ENCODE peak calls at places on chromosomes 1 and 21, in six cellular contexts. X, H, N, Q, J and I are unnamed samples.

GRCh38 chr1:14366361-14367018 is 232.0 kb upstream of the KAZN start:
- DNase-seq in X (no peak), H (no peak), N (no peak), Q (peak), J (no peak), I (peak)

GRCh38 chr1:109864960-109865611 is 45.6 kb upstream of the CSF1 start:
- DNase-seq in X (peak), H (no peak), N (peak), Q (no peak), J (no peak), I (no peak)

GRCh38 chr1:37092937-37093336 is 58.6 kb upstream of the GRIK3 start:
- DNase-seq in X (no peak), H (no peak), N (no peak), Q (no peak), J (no peak), I (no peak)

GRCh38 chr1:19815801-19816736 is 986 bp upstream of the RNF186 start:
- DNase-seq in X (no peak), H (no peak), N (no peak), Q (no peak), J (no peak), I (no peak)

GRCh38 chr1:246921481-246921880 is 10.3 kb downstream of the AHCTF1 start:
- DNase-seq in X (peak), H (no peak), N (no peak), Q (no peak), J (no peak), I (no peak)

GRCh38 chr1:245124644-245125043 is 30.1 kb upstream of the KIF26B start:
- DNase-seq in X (no peak), H (no peak), N (no peak), Q (no peak), J (no peak), I (no peak)

GRCh38 chr21:46184625-46185555 is 631 bp upstream of the SPATC1L start:
- DNase-seq in X (peak), H (peak), N (peak), Q (peak), J (peak), I (peak)

GRCh38 chr1:84268346-84268745 is 33.2 kb upstream of the SAMD13 start:
- DNase-seq in X (no peak), H (no peak), N (no peak), Q (no peak), J (peak), I (no peak)

GRCh38 chr1:248840946-248841345 is 2.9 kb downstream of the ZNF672 start:
- DNase-seq in X (no peak), H (no peak), N (no peak), Q (no peak), J (no peak), I (no peak)

GRCh38 chr1:75795703-75796193 is 934 bp upstream of the MSH4 start:
- DNase-seq in X (no peak), H (no peak), N (no peak), Q (no peak), J (no peak), I (no peak)

GRCh38 chr21:24023402-24023801 is 1583.9 kb downstream of the MRPL39 start:
- DNase-seq in X (peak), H (no peak), N (no peak), Q (no peak), J (no peak), I (no peak)

GRCh38 chr1:162421258-162422194 is 9.6 kb upstream of the SH2D1B start:
- DNase-seq in X (no peak), H (no peak), N (no peak), Q (no peak), J (no peak), I (no peak)

GRCh38 chr21:36097427-36098230 is 27.8 kb downstream of the CBR1 start:
- DNase-seq in X (no peak), H (no peak), N (peak), Q (no peak), J (no peak), I (no peak)

GRCh38 chr1:212467843-212468482 is 35.2 kb downstream of the NENF start:
- DNase-seq in X (no peak), H (no peak), N (peak), Q (no peak), J (peak), I (no peak)

GRCh38 chr1:25556791-25557476 is 13.5 kb downstream of the LDLRAP1 start:
- DNase-seq in X (peak), H (no peak), N (no peak), Q (no peak), J (no peak), I (no peak)

GRCh38 chr1:69312055-69312732 is 255.5 kb upstream of the LRRC7 start:
- DNase-seq in X (no peak), H (no peak), N (no peak), Q (peak), J (no peak), I (peak)

GRCh38 chr1:155294520-155295182 is 6.6 kb downstream of the PKLR start:
- DNase-seq in X (no peak), H (no peak), N (no peak), Q (no peak), J (no peak), I (peak)

GRCh38 chr1:24551910-24552571 is 3.8 kb upstream of the NCMAP start:
- DNase-seq in X (peak), H (peak), N (peak), Q (no peak), J (no peak), I (no peak)

GRCh38 chr1:42720868-42721267 is 19.2 kb downstream of the CLDN19 start:
- DNase-seq in X (no peak), H (no peak), N (no peak), Q (no peak), J (no peak), I (no peak)

GRCh38 chr1:61951731-61952585 is 209.7 kb downstream of the PATJ start:
- DNase-seq in X (peak), H (peak), N (no peak), Q (peak), J (peak), I (no peak)

GRCh38 chr1:151238467-151238739 is 16.1 kb upstream of the PSMD4 start:
- DNase-seq in X (peak), H (no peak), N (peak), Q (no peak), J (no peak), I (no peak)

GRCh38 chr1:113809651-113810602 is 2.3 kb downstream of the RSBN1 start:
- DNase-seq in X (peak), H (no peak), N (peak), Q (no peak), J (no peak), I (no peak)

GRCh38 chr1:169486281-169486904 is 649 bp upstream of the SLC19A2 start:
- DNase-seq in X (peak), H (no peak), N (peak), Q (no peak), J (peak), I (no peak)

GRCh38 chr1:108644984-108645383 is 15.9 kb downstream of the HENMT1 start:
- DNase-seq in X (no peak), H (no peak), N (no peak), Q (no peak), J (no peak), I (no peak)

GRCh38 chr1:34163792-34164509 is 1.1 kb downstream of the CSMD2 start:
- DNase-seq in X (no peak), H (peak), N (no peak), Q (peak), J (no peak), I (no peak)

GRCh38 chr1:222634180-222635013 is 16.5 kb downstream of the MIA3 start:
- DNase-seq in X (peak), H (peak), N (peak), Q (peak), J (peak), I (peak)

DNA sequence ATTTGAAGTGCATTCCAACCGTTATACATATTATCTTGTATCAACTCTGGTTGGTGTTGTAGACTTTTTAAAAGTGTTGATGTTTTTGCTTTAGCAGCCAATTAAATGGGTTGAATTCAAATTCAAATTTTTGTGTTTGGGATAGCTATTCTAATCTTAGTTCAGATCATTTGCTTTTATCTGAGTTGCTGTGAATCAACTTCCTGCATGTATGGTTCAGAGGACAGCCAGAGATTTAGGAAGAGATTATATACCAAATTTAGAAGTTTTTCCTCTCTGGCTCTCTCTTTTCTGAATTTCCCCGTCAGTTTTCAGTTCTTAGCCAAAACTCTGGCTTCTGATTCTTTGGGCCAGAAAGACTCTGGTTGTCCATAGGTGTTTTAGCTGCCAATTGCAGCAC is 415.5 kb downstream of the NUF2 start:
- DNase-seq in X (no peak), H (no peak), N (no peak), Q (no peak), J (no peak), I (no peak)
- H3K18ac ChIP-seq in X (no peak), H (no peak), N (no peak), Q (no peak), J (no peak), I (no peak)

GRCh38 chr1:3761296-3762010 is 9.2 kb downstream of the CCDC27 start:
- DNase-seq in X (no peak), H (no peak), N (no peak), Q (no peak), J (no peak), I (no peak)
- H3K14ac ChIP-seq in X (no peak), H (no peak), N (no peak), Q (no peak), J (no peak), I (no peak)

DNA sequence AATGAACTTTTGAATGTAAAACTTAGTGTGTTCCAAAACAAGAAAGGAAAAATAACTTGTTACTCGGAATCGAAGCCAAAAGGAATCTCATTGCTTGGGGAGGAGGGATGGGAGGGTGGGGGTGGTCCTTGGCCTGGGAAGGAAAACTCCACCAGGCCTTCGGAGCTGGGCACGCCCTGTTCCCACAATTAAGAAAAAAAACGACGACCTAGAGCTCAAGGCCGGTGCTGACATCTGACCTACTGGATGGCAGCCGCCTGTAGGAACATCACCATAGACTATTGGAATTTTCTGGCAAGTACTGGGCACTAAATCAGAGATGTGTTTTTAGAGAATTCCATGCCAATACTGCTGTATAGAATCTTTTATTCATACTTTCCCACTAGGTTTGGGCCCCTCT is 760 bp downstream of the NADK start:
- DNase-seq in X (no peak), H (no peak), N (peak), Q (no peak), J (peak), I (no peak)
- H3K18ac ChIP-seq in X (no peak), H (peak), N (peak), Q (no peak), J (no peak), I (no peak)

DNA sequence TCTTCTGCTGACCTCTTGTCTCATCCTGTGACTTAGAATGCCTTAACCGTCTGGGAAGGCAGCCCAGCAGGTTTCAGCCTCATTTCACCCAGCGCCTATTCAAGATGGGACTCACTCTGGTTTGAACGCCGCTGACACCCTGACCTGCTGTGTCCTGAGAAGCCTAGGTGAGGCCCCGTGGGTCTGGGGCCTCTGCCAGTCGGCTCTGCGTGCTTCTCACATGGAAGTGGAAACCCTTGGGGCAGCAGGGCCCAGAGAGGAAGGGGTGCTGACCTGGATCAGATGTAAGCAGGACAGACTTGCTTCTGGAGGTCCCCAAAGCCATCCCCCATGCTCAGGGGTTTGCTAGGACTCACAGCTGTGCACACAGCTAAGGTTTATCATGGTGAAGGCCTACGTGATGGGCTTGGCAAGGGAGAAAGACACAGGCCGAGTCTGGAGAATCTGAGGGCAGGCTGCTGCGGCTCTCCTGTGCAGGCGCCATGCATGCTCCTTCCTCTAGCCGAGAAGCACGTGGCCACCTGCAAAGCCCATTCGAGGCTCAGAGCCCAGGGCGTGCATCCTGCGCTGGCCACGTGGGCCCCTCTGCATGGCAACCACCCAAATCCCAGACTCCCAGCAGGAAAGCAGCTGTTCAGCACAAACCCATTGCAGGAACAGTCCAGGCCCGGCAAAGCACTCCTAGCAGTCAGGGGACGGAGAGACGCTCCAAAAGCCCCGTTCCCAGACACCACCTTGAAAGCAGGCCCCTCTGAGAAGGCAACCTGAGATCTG is 3.8 kb downstream of the TRPM2 start:
- DNase-seq in X (no peak), H (no peak), N (no peak), Q (no peak), J (no peak), I (no peak)
- H3K14ac ChIP-seq in X (no peak), H (no peak), N (no peak), Q (no peak), J (no peak), I (no peak)

GRCh38 chr1:30525631-30525979 is 197.8 kb downstream of the MATN1 start:
- DNase-seq in X (no peak), H (no peak), N (no peak), Q (no peak), J (no peak), I (peak)

GRCh38 chr1:30524840-30525617 is 198.4 kb downstream of the MATN1 start:
- DNase-seq in X (no peak), H (no peak), N (no peak), Q (no peak), J (no peak), I (no peak)

GRCh38 chr1:30526652-30527345 is 196.6 kb downstream of the MATN1 start:
- DNase-seq in X (no peak), H (no peak), N (no peak), Q (peak), J (no peak), I (no peak)

GRCh38 chr1:30527511-30528140 is 195.8 kb downstream of the MATN1 start:
- DNase-seq in X (no peak), H (no peak), N (no peak), Q (peak), J (no peak), I (no peak)

GRCh38 chr1:30525980-30526651 is 197.3 kb downstream of the MATN1 start:
- DNase-seq in X (peak), H (no peak), N (peak), Q (no peak), J (no peak), I (peak)
- H3K18ac ChIP-seq in X (no peak), H (peak), N (no peak), Q (no peak), J (no peak), I (no peak)

GRCh38 chr1:207753611-207754010 is 1.8 kb downstream of the CD46 start:
- DNase-seq in X (no peak), H (no peak), N (no peak), Q (no peak), J (no peak), I (no peak)
- H3K14ac ChIP-seq in X (no peak), H (no peak), N (no peak), Q (no peak), J (no peak), I (no peak)